ENCODE peak calls at places on chromosomes 16 and 17, in four cellular contexts. L is activated CD4-positive, CD25-positive, alpha-beta regulatory T cell treated with anti-CD3 and anti-CD28 coated beads, Interleukin-2, amount 50 U/mL, for 72 hours; A is cardiac muscle cell; D is B cell. J is an unnamed sample.

GRCh38 chr16:63981639-63982038 is 1140.2 kb downstream of the CDH11 start:
- DNase-seq in L (no peak), A (peak), D (no peak), J (no peak)

GRCh38 chr17:31095239-31096105 is 695 bp downstream of the NF1 start:
- DNase-seq in L (peak), A (peak), D (peak), J (peak)

GRCh38 chr17:44829558-44830358 is at the start of gene GJC1:
- DNase-seq in L (peak), A (peak), D (peak), J (peak)

GRCh38 chr16:84859681-84860080 is 39.9 kb downstream of the CRISPLD2 start:
- DNase-seq in L (no peak), A (no peak), D (no peak), J (no peak)

GRCh38 chr17:8828517-8828875 is 29.3 kb upstream of the MFSD6L start:
- DNase-seq in L (no peak), A (no peak), D (no peak), J (no peak)

GRCh38 chr16:56547120-56547948 is 17.5 kb upstream of the MT4 start:
- DNase-seq in L (no peak), A (peak), D (no peak), J (no peak)

GRCh38 chr17:54888254-54888653 is 12.4 kb upstream of the TOM1L1 start:
- DNase-seq in L (no peak), A (no peak), D (no peak), J (no peak)

GRCh38 chr17:51046527-51047384 is 73.9 kb downstream of the SPAG9 start:
- DNase-seq in L (no peak), A (peak), D (no peak), J (peak)

GRCh38 chr17:55926276-55926995 is 175.6 kb downstream of the PCTP start:
- DNase-seq in L (no peak), A (no peak), D (no peak), J (no peak)

GRCh38 chr17:36752096-36752888 is 150.9 kb downstream of the MRM1 start:
- DNase-seq in L (no peak), A (no peak), D (no peak), J (no peak)

GRCh38 chr16:28986492-28986891 is 1.6 kb downstream of the LAT start:
- DNase-seq in L (no peak), A (no peak), D (no peak), J (no peak)